ENCODE peak calls at places on chromosomes 13 and 19, in eight cellular contexts. G is transverse colon, F is tibial nerve, V is GM23248, C is breast epithelium, H is neural progenitor cell, W is right atrium auricular region, B is ovary. I is an unnamed sample.

GRCh38 chr13:24146961-24147569 is 13.5 kb upstream of the SPATA13 start:
- DNase-seq in C (no peak), B (no peak), V (peak; percentile 12), W (no peak), F (no peak), G (no peak), H (no peak), I (peak; percentile 45)

GRCh38 chr13:113125506-113126264 is 3.1 kb downstream of the F10 start:
- DNase-seq in V (no peak), H (no peak), G (no peak), F (no peak), B (peak; percentile 6), C (peak; percentile 31), W (no peak), I (no peak)

GRCh38 chr13:110390572-110390971 is 83.5 kb downstream of the COL4A2 start:
- DNase-seq in G (no peak), B (no peak), C (no peak), H (no peak), W (no peak), F (no peak), V (peak; percentile 80), I (peak; percentile 99)

GRCh38 chr13:28623782-28624706 is 34.9 kb upstream of the POMP start:
- DNase-seq in V (peak; percentile 47), W (no peak), B (no peak), C (no peak), H (no peak), F (no peak), G (no peak), I (no peak)

GRCh38 chr19:18340990-18341868 is 831 bp downstream of the PGPEP1 start:
- DNase-seq in V (peak; percentile 81), C (peak; percentile 57), W (peak; percentile 66), H (peak; percentile 39), G (peak; percentile 78), F (peak; percentile 21), B (peak; percentile 73), I (peak; percentile 68)

GRCh38 chr19:10007366-10007765 is 2.9 kb downstream of the COL5A3 start:
- DNase-seq in C (no peak), V (peak; percentile 68), G (no peak), F (no peak), B (peak; percentile 48), H (no peak), W (peak; percentile 66), I (no peak)

GRCh38 chr13:87089391-87089790 is 581.8 kb upstream of the SLITRK5 start:
- DNase-seq in C (no peak), W (no peak), F (no peak), H (no peak), V (peak; percentile 94), G (no peak), B (no peak), I (peak; percentile 87)

GRCh38 chr19:12840091-12841079 is 2.1 kb downstream of the MAST1 start:
- DNase-seq in C (no peak), F (no peak), W (no peak), H (peak; percentile 98), G (peak; percentile 84), V (peak; percentile 86), B (no peak), I (peak; percentile 62)

GRCh38 chr19:1833540-1833939 is 14.7 kb downstream of the REXO1 start:
- DNase-seq in C (no peak), W (no peak), B (no peak), V (no peak), G (no peak), F (no peak), H (no peak), I (no peak)

GRCh38 chr19:41310031-41310831 is at the start of gene CCDC97:
- DNase-seq in H (peak; percentile 94), V (peak; percentile 91), C (peak; percentile 82), W (peak; percentile 84), F (peak; percentile 70), G (peak; percentile 90), B (peak; percentile 87), I (peak; percentile 91)

GRCh38 chr13:99809931-99810330 is 161.6 kb downstream of the ZIC5 start:
- DNase-seq in F (no peak), C (no peak), W (no peak), G (no peak), B (no peak), V (no peak), H (no peak), I (no peak)

DNA sequence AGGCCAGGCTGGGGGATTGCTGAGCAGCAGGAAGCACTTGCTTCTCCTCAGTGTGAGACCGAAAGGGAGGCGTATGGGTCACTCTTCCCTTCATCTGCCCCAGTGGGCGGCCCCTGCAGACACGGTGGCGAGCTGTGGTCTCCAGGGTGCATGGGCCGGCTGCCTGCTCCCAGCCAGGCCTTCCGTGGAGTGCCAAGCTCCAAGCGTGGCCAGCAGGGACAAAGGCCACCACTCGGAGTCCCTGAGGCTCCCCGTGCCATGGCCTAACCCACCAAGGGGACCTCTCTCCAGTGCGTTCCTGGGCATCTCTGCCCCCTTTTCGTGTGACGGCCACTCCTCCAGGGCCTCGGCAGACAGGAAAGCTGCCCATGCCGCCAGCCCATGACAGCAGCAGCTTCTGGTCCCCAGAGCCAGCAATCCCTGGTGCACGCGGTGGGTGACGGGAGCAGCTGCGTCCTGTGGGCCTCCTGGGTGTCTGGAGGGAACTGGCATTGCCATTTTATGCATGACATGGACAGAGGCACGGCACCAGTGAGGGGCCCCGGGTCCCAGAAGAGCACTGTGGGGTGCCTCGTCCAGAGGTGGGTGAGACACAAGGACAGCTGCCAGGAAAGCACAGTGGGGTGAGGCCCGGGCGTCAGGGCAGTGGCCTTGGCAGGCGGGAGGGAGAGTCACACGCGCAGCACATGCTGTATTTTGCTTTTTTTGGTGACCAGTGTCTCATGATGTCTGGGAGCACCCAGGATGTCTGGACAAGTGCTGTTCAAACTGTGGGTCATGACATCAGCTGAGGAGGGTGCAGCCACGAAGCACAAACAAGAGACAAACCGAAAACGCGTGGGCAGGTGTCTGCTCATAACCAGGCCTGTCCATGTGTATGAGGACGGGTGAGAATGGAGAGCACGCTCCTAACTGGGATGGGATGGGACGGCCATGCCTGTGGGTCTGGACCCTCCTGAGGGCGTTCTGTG is 32.3 kb downstream of the CEBPG start:
- DNase-seq in B (no peak), V (no peak), H (no peak), G (no peak), C (no peak), F (no peak), W (no peak), I (no peak)
- H3K27ac ChIP-seq in B (no peak overlapping the region), V (no peak overlapping the region), H (no peak overlapping the region), G (no peak overlapping the region), C (no peak overlapping the region), F (no peak overlapping the region), W (no peak overlapping the region), I (no peak overlapping the region)

DNA sequence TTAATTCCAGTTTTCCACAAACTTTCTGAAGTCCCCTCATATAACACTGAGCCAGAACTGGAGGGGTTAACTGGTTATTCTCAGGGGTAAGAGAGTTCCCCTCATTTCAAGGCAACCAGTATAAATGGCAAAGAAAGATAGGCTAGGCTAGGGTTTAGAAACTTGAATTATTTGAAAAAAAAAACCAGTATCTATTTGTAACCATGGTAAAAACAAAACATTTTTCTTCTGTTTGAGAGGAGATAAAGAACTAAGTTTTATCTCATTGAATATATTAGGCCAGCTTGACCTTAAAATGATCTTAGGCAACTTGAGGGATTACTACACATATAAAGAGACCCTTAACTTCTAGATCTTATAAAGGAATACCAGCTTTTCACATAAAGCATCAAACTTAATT is 19.6 kb downstream of the SUPT20H start:
- DNase-seq in H (no peak), V (no peak), B (no peak), C (no peak), W (no peak), F (no peak), G (no peak), I (no peak)
- H3K27ac ChIP-seq in H (no peak overlapping the region), V (no peak overlapping the region), B (no peak overlapping the region), C (no peak overlapping the region), W (no peak overlapping the region), F (no peak overlapping the region), G (no peak overlapping the region), I (no peak overlapping the region)

GRCh38 chr13:64276232-64276631 is 2860.6 kb upstream of the PCDH20 start:
- DNase-seq in W (no peak), H (no peak), C (no peak), G (no peak), F (no peak), B (no peak), V (no peak), I (no peak)
- H3K27ac ChIP-seq in W (no peak overlapping the region), H (no peak overlapping the region), C (no peak overlapping the region), G (no peak overlapping the region), F (no peak overlapping the region), B (no peak overlapping the region), V (no peak overlapping the region), I (no peak overlapping the region)

GRCh38 chr13:109246001-109246400 is 540.4 kb downstream of the IRS2 start:
- DNase-seq in W (no peak), F (no peak), B (no peak), V (no peak), C (no peak), G (no peak), H (peak; percentile 16), I (no peak)

GRCh38 chr13:109241160-109241559 is 545.2 kb downstream of the IRS2 start:
- DNase-seq in F (no peak), W (no peak), V (peak; percentile 68), C (no peak), G (no peak), B (no peak), H (no peak), I (no peak)

DNA sequence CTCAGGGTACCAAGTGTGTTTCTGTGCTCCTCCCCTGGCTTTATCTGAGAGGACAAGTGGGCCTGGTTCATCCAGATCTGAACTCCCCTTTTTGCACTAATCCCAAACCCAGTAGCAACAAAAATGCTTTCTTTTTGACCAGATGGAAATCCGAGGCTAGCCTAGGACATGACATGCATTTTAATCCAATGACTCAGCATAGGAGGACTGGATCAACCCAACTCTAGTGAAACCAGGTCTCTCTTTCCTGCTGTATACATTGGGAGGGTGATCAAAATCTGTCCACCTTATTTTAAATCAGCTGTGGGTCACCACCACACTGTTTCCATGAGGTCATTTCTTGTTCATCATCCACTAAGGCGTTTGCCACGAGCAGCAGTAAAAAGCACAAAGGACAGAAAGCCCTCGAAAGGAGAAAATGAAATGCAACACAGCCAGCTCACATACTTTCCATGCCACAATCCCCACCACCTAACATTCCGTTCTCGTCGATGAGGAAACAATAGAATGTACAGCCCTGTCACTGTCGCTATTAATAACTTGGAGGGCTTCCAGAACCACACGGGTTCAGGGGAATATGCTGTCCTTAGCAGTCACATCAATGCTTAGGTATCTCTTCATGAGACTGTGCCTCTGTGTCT is 543.0 kb downstream of the IRS2 start:
- DNase-seq in B (no peak), W (no peak), H (no peak), C (no peak), V (peak; percentile 85), G (no peak), F (no peak), I (peak; percentile 92)
- H3K27ac ChIP-seq in B (no peak overlapping the region), W (peak overlapping the region; percentile 90), H (no peak overlapping the region), C (peak overlapping the region; percentile 75), V (peak overlapping the region; percentile 90), G (peak overlapping the region; percentile 47), F (no peak overlapping the region), I (peak overlapping the region; percentile 78)

I was measured in mesenchymal stem cell.